ENCODE peak calls at places on chromosomes 7 and 10, in six cellular contexts. A is HCT116, S is HepG2, Z is stomach, E is K562, P is transverse colon. J is an unnamed sample.

GRCh38 chr7:152899482-152900166 is 140.1 kb downstream of the ACTR3B start:
- DNase-seq in A (no peak), S (peak; percentile 78), Z (peak; percentile 75), E (no peak), P (no peak), J (no peak)

GRCh38 chr7:95430864-95431263 is 4.0 kb downstream of the PON2 start:
- DNase-seq in A (no peak), S (peak; percentile 91), Z (no peak), E (no peak), P (peak; percentile 44), J (no peak)

GRCh38 chr7:147146169-147146568 is 1029.6 kb downstream of the CNTNAP2 start:
- DNase-seq in A (no peak), S (no peak), Z (no peak), E (no peak), P (no peak), J (no peak)

GRCh38 chr7:97011536-97012292 is 6.4 kb downstream of the DLX6 start:
- DNase-seq in A (no peak), S (no peak), Z (no peak), E (no peak), P (no peak), J (no peak)

GRCh38 chr7:638256-639011 is 88.1 kb upstream of the DNAAF5 start:
- DNase-seq in A (no peak), S (no peak), Z (no peak), E (no peak), P (no peak), J (peak; percentile 60)

GRCh38 chr7:86222806-86223205 is 420.9 kb upstream of the GRM3 start:
- DNase-seq in A (no peak), S (no peak), Z (no peak), E (no peak), P (no peak), J (no peak)

GRCh38 chr10:3172081-3172445 is 519 bp downstream of the PITRM1 start:
- DNase-seq in A (peak; percentile 6), S (peak; percentile 9), Z (no peak), E (no peak), P (peak; percentile 31), J (peak; percentile 83)

GRCh38 chr10:80502621-80503583 is 34.8 kb upstream of the SH2D4B start:
- DNase-seq in A (no peak), S (no peak), Z (peak; percentile 13), E (no peak), P (no peak), J (peak; percentile 55)

GRCh38 chr10:31707578-31708411 is 220.8 kb downstream of the ARHGAP12 start:
- DNase-seq in A (no peak), S (no peak), Z (no peak), E (no peak), P (peak; percentile 40), J (no peak)

GRCh38 chr7:56810466-56810865 is 321.8 kb downstream of the ZNF479 start:
- DNase-seq in A (no peak), S (no peak), Z (no peak), E (no peak), P (no peak), J (no peak)

GRCh38 chr10:60778978-60779668 is 845 bp downstream of the CDK1 start:
- DNase-seq in A (no peak), S (no peak), Z (no peak), E (no peak), P (no peak), J (no peak)

GRCh38 chr10:60777696-60778213 is 523 bp upstream of the CDK1 start:
- DNase-seq in A (no peak), S (no peak), Z (no peak), E (no peak), P (no peak), J (no peak)

GRCh38 chr10:60781678-60782077 is 3.4 kb downstream of the CDK1 start:
- DNase-seq in A (no peak), S (no peak), Z (no peak), E (no peak), P (no peak), J (no peak)

GRCh38 chr10:60778214-60778977 is at the start of gene CDK1:
- DNase-seq in A (peak; percentile 97), S (peak; percentile 96), Z (peak; percentile 95), E (peak; percentile 99), P (peak; percentile 96), J (peak; percentile 97)
- TF ChIP-seq POLR2A in A (peak; percentile 70), S (peak; percentile 74), Z (no peak), E (peak; percentile 99), P (no peak), J (no peak)

DNA sequence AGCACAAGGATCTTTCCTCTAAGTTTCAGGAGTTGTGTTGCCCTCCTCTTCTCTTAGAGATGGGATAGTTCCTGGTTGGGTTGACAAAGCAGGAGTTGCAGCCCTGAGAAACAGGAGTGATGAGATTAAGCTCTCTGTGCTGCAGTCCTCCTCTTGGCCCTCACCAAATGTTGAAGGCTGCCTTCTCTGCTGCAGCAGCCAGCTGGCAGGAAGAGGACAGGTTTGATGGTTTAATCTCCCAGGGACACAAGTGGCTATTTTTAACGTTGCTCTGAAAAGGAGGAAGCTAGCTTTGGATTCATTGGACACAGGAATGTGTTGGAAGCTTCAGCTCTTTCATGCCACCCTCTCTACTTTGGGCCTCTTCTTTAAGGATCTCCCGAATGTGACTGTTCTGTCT is 9.4 kb downstream of the STRIP2 start:
- DNase-seq in A (no peak), S (no peak), Z (no peak), E (no peak), P (no peak), J (no peak)
- TF ChIP-seq POLR2AphosphoS5 in A (no peak), S (no peak), Z (no peak), E (no peak), P (no peak), J (no peak)

GRCh38 chr10:104638861-104639594 is 2.1 kb upstream of the SORCS3 start:
- DNase-seq in A (no peak), S (no peak), Z (no peak), E (peak; percentile 33), P (no peak), J (peak; percentile 61)
- TF ChIP-seq CTCF in A (no peak), S (peak; percentile 39), Z (peak; percentile 26), E (peak; percentile 44), P (peak; percentile 14), J (peak; percentile 20)

DNA sequence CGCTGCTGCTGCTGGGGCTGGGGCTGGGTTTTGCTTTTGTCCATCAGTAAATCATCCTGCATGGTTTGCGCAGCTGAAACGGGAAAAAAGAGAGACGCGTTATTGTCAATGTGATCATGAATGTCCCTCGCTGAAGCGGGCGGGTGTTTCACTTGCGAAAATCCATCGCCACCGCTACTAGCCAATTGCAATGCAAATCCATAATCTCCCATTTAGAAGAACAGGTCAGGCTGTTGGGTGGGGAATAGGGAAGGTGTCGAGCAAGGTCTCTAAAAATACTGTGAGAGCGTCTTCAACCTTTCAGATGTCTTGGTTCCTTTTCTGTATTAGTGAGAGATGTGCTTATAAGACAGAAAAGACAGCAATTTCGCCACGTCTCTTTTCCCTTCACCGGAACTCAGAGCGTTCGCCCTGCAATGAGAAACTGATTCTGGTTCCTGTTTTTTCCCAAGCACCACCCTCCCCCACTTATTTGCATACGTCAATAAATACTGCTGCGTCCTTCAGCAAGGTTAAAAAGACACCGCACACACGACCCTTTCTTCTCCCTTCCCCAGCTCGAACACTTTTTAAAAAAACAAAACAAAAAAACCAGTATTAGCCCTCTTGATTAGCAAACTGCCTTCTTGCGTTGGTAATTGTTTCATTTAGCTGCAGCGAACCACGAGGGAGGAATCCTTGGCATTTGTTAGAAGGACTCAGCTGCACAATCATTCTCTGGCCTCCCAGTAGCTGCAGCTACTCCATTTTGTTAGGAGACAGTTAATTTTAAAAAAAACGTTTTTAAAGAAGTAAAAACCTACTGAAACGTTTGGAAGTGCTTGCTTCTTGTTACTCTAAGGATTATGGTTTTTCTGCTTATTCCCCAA is 50.4 kb downstream of the CPEB3 start:
- DNase-seq in A (no peak), S (peak; percentile 75), Z (peak; percentile 70), E (peak; percentile 20), P (peak; percentile 78), J (peak; percentile 75)
- TF ChIP-seq POLR2A in A (no peak), S (peak; percentile 66), Z (peak; percentile 60), E (no peak), P (peak; percentile 95), J (no peak)

J was measured in spleen.